ENCODE peak calls at places on chromosomes 6 and 20, in eight cellular contexts. H is GM23248; J is NCI-H2081; I is HTR-8/SVneo; E is left ventricle myocardium superior; U is astrocyte of the cerebellum; T is HFFc6; Y is effector CD4-positive, alpha-beta T cell. O is an unnamed sample.

GRCh38 chr6:154488276-154488627 is 22.2 kb downstream of the CNKSR3 start:
- DNase-seq in H (peak; percentile 60), J (no peak), I (no peak), E (no peak), U (no peak), T (peak; percentile 36), Y (no peak), O (no peak)

GRCh38 chr6:84457276-84457675 is 229.8 kb upstream of the CEP162 start:
- DNase-seq in H (no peak), J (no peak), I (no peak), E (no peak), U (no peak), T (no peak), Y (no peak), O (no peak)

GRCh38 chr20:8790442-8791074 is 278.3 kb upstream of the PLCB4 start:
- DNase-seq in H (peak; percentile 64), J (peak; percentile 30), I (peak; percentile 31), E (no peak), U (peak; percentile 34), T (peak; percentile 41), Y (no peak), O (peak; percentile 48)

GRCh38 chr6:35945650-35946025 is 24.7 kb upstream of the SRPK1 start:
- DNase-seq in H (peak; percentile 52), J (no peak), I (no peak), E (no peak), U (no peak), T (no peak), Y (no peak), O (no peak)

GRCh38 chr20:1323256-1323655 is 5.7 kb downstream of the SDCBP2 start:
- DNase-seq in H (peak; percentile 74), J (no peak), I (no peak), E (peak; percentile 1), U (no peak), T (no peak), Y (no peak), O (no peak)

GRCh38 chr6:75403563-75403962 is 90.0 kb downstream of the FILIP1 start:
- DNase-seq in H (no peak), J (no peak), I (no peak), E (no peak), U (no peak), T (no peak), Y (no peak), O (no peak)

GRCh38 chr20:4026093-4026601 is 10.8 kb upstream of the RNF24 start:
- DNase-seq in H (peak; percentile 93), J (no peak), I (no peak), E (no peak), U (peak; percentile 40), T (peak; percentile 70), Y (no peak), O (peak; percentile 82)

GRCh38 chr6:17705778-17706579 is 746 bp downstream of the NUP153 start:
- DNase-seq in H (peak; percentile 77), J (peak; percentile 41), I (peak; percentile 50), E (peak; percentile 68), U (peak; percentile 44), T (peak; percentile 32), Y (peak; percentile 79), O (peak; percentile 40)

GRCh38 chr20:61965606-61966491 is 99.8 kb downstream of the TAF4 start:
- DNase-seq in H (no peak), J (no peak), I (no peak), E (no peak), U (no peak), T (no peak), Y (no peak), O (no peak)

GRCh38 chr6:144019929-144020328 is 11.9 kb upstream of the PLAGL1 start:
- DNase-seq in H (no peak), J (no peak), I (no peak), E (no peak), U (no peak), T (no peak), Y (no peak), O (no peak)

GRCh38 chr6:45423111-45423900 is 45.6 kb upstream of the SUPT3H start:
- DNase-seq in H (peak; percentile 70), J (no peak), I (no peak), E (peak; percentile 52), U (no peak), T (no peak), Y (peak; percentile 5), O (no peak)

GRCh38 chr20:15320941-15321340 is 983.5 kb upstream of the FLRT3 start:
- DNase-seq in H (peak; percentile 27), J (no peak), I (no peak), E (no peak), U (no peak), T (no peak), Y (no peak), O (no peak)

GRCh38 chr6:158205220-158205944 is 37.2 kb downstream of the GTF2H5 start:
- DNase-seq in H (peak; percentile 33), J (no peak), I (no peak), E (no peak), U (no peak), T (no peak), Y (no peak), O (peak; percentile 13)

GRCh38 chr6:36131517-36132220 is 1.4 kb downstream of the MAPK13 start:
- DNase-seq in H (peak; percentile 69), J (peak; percentile 59), I (peak; percentile 65), E (peak; percentile 45), U (no peak), T (peak; percentile 76), Y (peak; percentile 33), O (no peak)

GRCh38 chr6:139820191-139820590 is 445.7 kb upstream of the CITED2 start:
- DNase-seq in H (peak; percentile 62), J (no peak), I (peak; percentile 48), E (no peak), U (peak; percentile 32), T (peak; percentile 65), Y (no peak), O (peak; percentile 61)

GRCh38 chr6:119351005-119351394 is 1.4 kb upstream of the MAN1A1 start:
- DNase-seq in H (peak; percentile 75), J (no peak), I (no peak), E (no peak), U (peak; percentile 43), T (peak; percentile 44), Y (no peak), O (peak; percentile 34)

GRCh38 chr6:4313044-4313686 is 177.8 kb upstream of the ECI2 start:
- DNase-seq in H (peak; percentile 98), J (no peak), I (peak; percentile 53), E (no peak), U (peak; percentile 88), T (peak; percentile 95), Y (no peak), O (peak; percentile 95)

GRCh38 chr6:131955192-131955591 is 4.0 kb upstream of the CCN2 start:
- DNase-seq in H (no peak), J (no peak), I (no peak), E (no peak), U (no peak), T (no peak), Y (no peak), O (no peak)

GRCh38 chr6:126682440-126682839 is 342.5 kb downstream of the CENPW start:
- DNase-seq in H (peak; percentile 36), J (no peak), I (no peak), E (no peak), U (no peak), T (no peak), Y (no peak), O (no peak)

GRCh38 chr6:132052096-132052495 is 100.9 kb upstream of the CCN2 start:
- DNase-seq in H (peak; percentile 31), J (no peak), I (no peak), E (no peak), U (no peak), T (no peak), Y (no peak), O (no peak)

GRCh38 chr6:30954631-30955366 is 14.0 kb downstream of the MUCL3 start:
- DNase-seq in H (peak; percentile 35), J (no peak), I (no peak), E (no peak), U (no peak), T (no peak), Y (no peak), O (no peak)

GRCh38 chr6:152948150-152948768 is 34.6 kb downstream of the FBXO5 start:
- DNase-seq in H (peak; percentile 68), J (peak; percentile 9), I (no peak), E (no peak), U (peak; percentile 39), T (peak; percentile 39), Y (no peak), O (peak; percentile 25)

GRCh38 chr6:156686429-156686939 is 90.7 kb upstream of the ARID1B start:
- DNase-seq in H (peak; percentile 84), J (peak; percentile 67), I (peak; percentile 38), E (no peak), U (peak; percentile 27), T (peak; percentile 46), Y (peak; percentile 37), O (peak; percentile 76)

GRCh38 chr6:137094411-137095008 is 49.7 kb upstream of the IL20RA start:
- DNase-seq in H (peak; percentile 75), J (peak; percentile 65), I (peak; percentile 54), E (no peak), U (peak; percentile 68), T (peak; percentile 57), Y (peak; percentile 33), O (peak; percentile 65)

GRCh38 chr6:38234934-38235678 is 404.6 kb downstream of the BTBD9 start:
- DNase-seq in H (no peak), J (no peak), I (no peak), E (no peak), U (no peak), T (no peak), Y (no peak), O (no peak)

GRCh38 chr6:133807531-133807930 is 81.4 kb upstream of the TCF21 start:
- DNase-seq in H (no peak), J (no peak), I (no peak), E (no peak), U (no peak), T (no peak), Y (no peak), O (no peak)

GRCh38 chr6:168827484-168827883 is 386.5 kb downstream of the SMOC2 start:
- DNase-seq in H (no peak), J (no peak), I (no peak), E (no peak), U (no peak), T (no peak), Y (no peak), O (no peak)

GRCh38 chr20:37733416-37733815 is 39.6 kb downstream of the CTNNBL1 start:
- DNase-seq in H (no peak), J (no peak), I (no peak), E (no peak), U (no peak), T (no peak), Y (no peak), O (no peak)

GRCh38 chr6:136036601-136037000 is 185.1 kb downstream of the PDE7B start:
- DNase-seq in H (no peak), J (no peak), I (no peak), E (no peak), U (no peak), T (no peak), Y (no peak), O (no peak)

GRCh38 chr20:22966787-22967464 is 68.2 kb upstream of the SSTR4 start:
- DNase-seq in H (no peak), J (no peak), I (no peak), E (no peak), U (no peak), T (no peak), Y (no peak), O (no peak)

GRCh38 chr20:9397928-9398327 is 116.5 kb upstream of the LAMP5 start:
- DNase-seq in H (no peak), J (no peak), I (no peak), E (peak; percentile 38), U (no peak), T (no peak), Y (no peak), O (no peak)

GRCh38 chr6:17289491-17290106 is 8.4 kb downstream of the RBM24 start:
- DNase-seq in H (peak; percentile 44), J (no peak), I (no peak), E (peak; percentile 78), U (no peak), T (no peak), Y (no peak), O (no peak)

GRCh38 chr6:139841794-139842215 is 467.4 kb upstream of the CITED2 start:
- DNase-seq in H (no peak), J (no peak), I (no peak), E (no peak), U (no peak), T (no peak), Y (no peak), O (no peak)

GRCh38 chr20:39103732-39104131 is 141.6 kb downstream of the DHX35 start:
- DNase-seq in H (peak; percentile 29), J (no peak), I (no peak), E (no peak), U (no peak), T (no peak), Y (no peak), O (no peak)

O was measured in kidney glomerular epithelial cell.